ENCODE peak calls at places on chromosomes 12 and 14, in eight cellular contexts. W, Z, P, X, V, D, O and U are unnamed samples.

GRCh38 chr14:21379338-21379737 is 4.5 kb downstream of the SUPT16H start:
- DNase-seq in W (no peak), Z (no peak), P (no peak), X (no peak), V (no peak), D (no peak), O (no peak), U (no peak)

GRCh38 chr14:102711946-102712345 is 65.3 kb upstream of the TRAF3 start:
- DNase-seq in W (peak), Z (no peak), P (no peak), X (peak), V (no peak), D (no peak), O (no peak), U (no peak)

GRCh38 chr12:125143491-125143890 is 78.3 kb downstream of the AACS start:
- DNase-seq in W (peak), Z (no peak), P (no peak), X (peak), V (peak), D (no peak), O (no peak), U (peak)

GRCh38 chr14:101125313-101125712 is 221.8 kb upstream of the RTL1 start:
- DNase-seq in W (no peak), Z (no peak), P (no peak), X (no peak), V (no peak), D (no peak), O (peak), U (no peak)

GRCh38 chr12:2190896-2191533 is 138.2 kb downstream of the CACNA1C start:
- DNase-seq in W (no peak), Z (no peak), P (no peak), X (no peak), V (no peak), D (no peak), O (no peak), U (no peak)

GRCh38 chr14:63713765-63714164 is 14.1 kb downstream of the SGPP1 start:
- DNase-seq in W (peak), Z (no peak), P (no peak), X (peak), V (peak), D (no peak), O (no peak), U (peak)

GRCh38 chr12:100986595-100987547 is 192.3 kb downstream of the ANO4 start:
- DNase-seq in W (peak), Z (no peak), P (no peak), X (peak), V (peak), D (no peak), O (no peak), U (peak)

GRCh38 chr12:105562727-105563072 is 232.2 kb downstream of the C12orf75 start:
- DNase-seq in W (no peak), Z (no peak), P (no peak), X (no peak), V (no peak), D (peak), O (no peak), U (no peak)

GRCh38 chr12:59452259-59452658 is 143.6 kb upstream of the SLC16A7 start:
- DNase-seq in W (peak), Z (no peak), P (no peak), X (peak), V (peak), D (no peak), O (no peak), U (peak)

GRCh38 chr14:103104654-103105511 is 10.4 kb downstream of the EXOC3L4 start:
- DNase-seq in W (peak), Z (peak), P (peak), X (peak), V (peak), D (peak), O (peak), U (peak)

GRCh38 chr12:122944588-122944987 is 21.7 kb downstream of the ABCB9 start:
- DNase-seq in W (peak), Z (no peak), P (no peak), X (peak), V (peak), D (no peak), O (no peak), U (peak)

GRCh38 chr14:66974397-66975025 is 214.7 kb upstream of the GARIN2 start:
- DNase-seq in W (peak), Z (no peak), P (no peak), X (peak), V (peak), D (no peak), O (no peak), U (peak)

GRCh38 chr12:72346331-72346944 is 74.3 kb downstream of the TRHDE start:
- DNase-seq in W (peak), Z (peak), P (no peak), X (peak), V (peak), D (peak), O (peak), U (peak)

GRCh38 chr12:53118771-53119300 is 15.6 kb downstream of the SOAT2 start:
- DNase-seq in W (no peak), Z (no peak), P (no peak), X (no peak), V (no peak), D (no peak), O (no peak), U (no peak)

GRCh38 chr12:125614058-125614457 is 548.8 kb downstream of the AACS start:
- DNase-seq in W (no peak), Z (no peak), P (no peak), X (no peak), V (no peak), D (no peak), O (no peak), U (no peak)

GRCh38 chr14:102594514-102595175 is 2.2 kb downstream of the RCOR1 start:
- DNase-seq in W (peak), Z (peak), P (peak), X (peak), V (peak), D (peak), O (peak), U (peak)

GRCh38 chr12:75634244-75635222 is 123.1 kb upstream of the KRR1 start:
- DNase-seq in W (no peak), Z (no peak), P (no peak), X (no peak), V (peak), D (peak), O (no peak), U (peak)

GRCh38 chr12:116294464-116295002 is 17.0 kb upstream of the MED13L start:
- DNase-seq in W (no peak), Z (no peak), P (no peak), X (no peak), V (no peak), D (peak), O (no peak), U (no peak)

GRCh38 chr12:113049976-113050742 is 6.4 kb upstream of the DTX1 start:
- DNase-seq in W (peak), Z (no peak), P (no peak), X (peak), V (no peak), D (peak), O (no peak), U (no peak)

GRCh38 chr12:32505067-32505466 is 105.7 kb downstream of the FGD4 start:
- DNase-seq in W (no peak), Z (no peak), P (no peak), X (no peak), V (no peak), D (no peak), O (no peak), U (no peak)

GRCh38 chr12:5276327-5276880 is 155.5 kb upstream of the NTF3 start:
- DNase-seq in W (no peak), Z (no peak), P (no peak), X (no peak), V (no peak), D (peak), O (no peak), U (no peak)

GRCh38 chr12:42372154-42372791 is 46.3 kb downstream of the PPHLN1 start:
- DNase-seq in W (peak), Z (no peak), P (no peak), X (peak), V (peak), D (peak), O (peak), U (peak)

GRCh38 chr12:21613931-21614330 is 9.3 kb upstream of the GYS2 start:
- DNase-seq in W (no peak), Z (no peak), P (no peak), X (no peak), V (peak), D (no peak), O (no peak), U (no peak)

GRCh38 chr14:35337557-35338255 is 45.5 kb downstream of the PSMA6 start:
- DNase-seq in W (no peak), Z (no peak), P (no peak), X (no peak), V (no peak), D (no peak), O (no peak), U (no peak)

GRCh38 chr14:55434805-55435174 is 5.6 kb downstream of the TBPL2 start:
- DNase-seq in W (no peak), Z (no peak), P (no peak), X (no peak), V (no peak), D (no peak), O (no peak), U (no peak)

GRCh38 chr12:52551466-52551865 is 1.5 kb downstream of the KRT71 start:
- DNase-seq in W (no peak), Z (no peak), P (no peak), X (no peak), V (peak), D (no peak), O (no peak), U (no peak)

GRCh38 chr12:6330192-6330591 is 11.7 kb downstream of the TNFRSF1A start:
- DNase-seq in W (no peak), Z (no peak), P (no peak), X (no peak), V (no peak), D (no peak), O (peak), U (no peak)

GRCh38 chr14:70907996-70908917 is 998 bp downstream of the PCNX1 start:
- DNase-seq in W (peak), Z (peak), P (no peak), X (peak), V (peak), D (peak), O (peak), U (peak)

GRCh38 chr12:3624273-3624672 is 128.6 kb downstream of the CRACR2A start:
- DNase-seq in W (no peak), Z (no peak), P (no peak), X (no peak), V (no peak), D (no peak), O (no peak), U (no peak)

GRCh38 chr12:31728289-31728916 is 418 bp downstream of the AMN1 start:
- DNase-seq in W (no peak), Z (peak), P (no peak), X (peak), V (no peak), D (peak), O (peak), U (no peak)

GRCh38 chr12:107092669-107093546 is 441 bp downstream of the CRY1 start:
- DNase-seq in W (peak), Z (peak), P (peak), X (peak), V (peak), D (peak), O (peak), U (no peak)

GRCh38 chr12:92021665-92022033 is 124.0 kb downstream of the BTG1 start:
- DNase-seq in W (peak), Z (no peak), P (no peak), X (peak), V (no peak), D (no peak), O (no peak), U (no peak)

GRCh38 chr12:56337753-56338221 is 897 bp upstream of the IL23A start:
- DNase-seq in W (no peak), Z (no peak), P (no peak), X (no peak), V (no peak), D (no peak), O (no peak), U (no peak)

GRCh38 chr14:40838601-40839000 is 768.1 kb upstream of the LRFN5 start:
- DNase-seq in W (no peak), Z (no peak), P (no peak), X (no peak), V (no peak), D (no peak), O (no peak), U (no peak)

GRCh38 chr14:65850429-65851145 is 438.1 kb downstream of the FUT8 start:
- DNase-seq in W (no peak), Z (no peak), P (peak), X (peak), V (no peak), D (no peak), O (peak), U (no peak)

GRCh38 chr12:20350495-20350894 is 17.8 kb upstream of the PDE3A start:
- DNase-seq in W (peak), Z (no peak), P (no peak), X (peak), V (peak), D (no peak), O (no peak), U (peak)

GRCh38 chr12:111093428-111094142 is 173.2 kb upstream of the MYL2 start:
- DNase-seq in W (no peak), Z (no peak), P (no peak), X (no peak), V (no peak), D (no peak), O (no peak), U (no peak)